ENCODE peak calls at places on chromosomes 16 and 17, in four cellular contexts. H is heart right ventricle, E is bronchial epithelial cell, Q is AG04449. C is an unnamed sample.

GRCh38 chr17:36675250-36675649 is 73.9 kb downstream of the MRM1 start:
- DNase-seq in H (no peak), Q (no peak), E (no peak), C (no peak)

GRCh38 chr17:79527286-79527685 is 83.6 kb downstream of the RBFOX3 start:
- DNase-seq in E (no peak), Q (no peak), H (no peak), C (no peak)

GRCh38 chr17:15112881-15113617 is 152.1 kb downstream of the PMP22 start:
- DNase-seq in H (no peak), Q (no peak), E (no peak), C (no peak)

GRCh38 chr17:62017912-62018311 is 47.2 kb downstream of the MED13 start:
- DNase-seq in E (peak), Q (no peak), H (no peak), C (no peak)

GRCh38 chr16:29111421-29111820 is 126.6 kb downstream of the LAT start:
- DNase-seq in H (no peak), E (no peak), Q (no peak), C (no peak)

GRCh38 chr16:67654069-67654911 is 5.8 kb downstream of the ACD start:
- DNase-seq in E (no peak), H (peak), Q (no peak), C (no peak)

GRCh38 chr17:77708049-77708448 is 250.5 kb upstream of the TNRC6C start:
- DNase-seq in E (no peak), Q (no peak), H (no peak), C (no peak)

GRCh38 chr16:11218324-11218962 is 37.6 kb downstream of the SOCS1 start:
- DNase-seq in Q (no peak), E (no peak), H (no peak), C (no peak)

GRCh38 chr17:66939461-66940114 is 24.9 kb upstream of the CACNG4 start:
- DNase-seq in H (no peak), Q (no peak), E (no peak), C (no peak)

GRCh38 chr17:77995146-77995852 is 36.8 kb downstream of the TNRC6C start:
- DNase-seq in Q (no peak), H (peak), E (no peak), C (no peak)

GRCh38 chr17:75295220-75296158 is 6.3 kb upstream of the SLC25A19 start:
- DNase-seq in H (no peak), E (no peak), Q (no peak), C (no peak)

GRCh38 chr17:83055911-83056582 is 23.4 kb upstream of the METRNL start:
- DNase-seq in H (no peak), Q (peak), E (peak), C (peak)

GRCh38 chr17:49490271-49490670 is 4.8 kb upstream of the NGFR start:
- DNase-seq in Q (no peak), E (no peak), H (no peak), C (no peak)

GRCh38 chr17:15238064-15238463 is 27.1 kb downstream of the PMP22 start:
- DNase-seq in E (no peak), H (no peak), Q (no peak), C (no peak)

GRCh38 chr17:4140125-4140524 is 2.7 kb downstream of the ZZEF1 start:
- DNase-seq in H (no peak), Q (no peak), E (no peak), C (no peak)

GRCh38 chr16:89826531-89827382 is 1.5 kb upstream of the SPIRE2 start:
- DNase-seq in E (peak), Q (no peak), H (no peak), C (no peak)

GRCh38 chr17:77320046-77320445 is 179.3 kb downstream of the SEC14L1 start:
- DNase-seq in H (no peak), E (no peak), Q (no peak), C (no peak)

GRCh38 chr16:87765473-87765775 is 362 bp downstream of the KLHDC4 start:
- DNase-seq in Q (no peak), E (no peak), H (peak), C (no peak)

GRCh38 chr17:48351916-48352332 is 78.1 kb downstream of the SKAP1 start:
- DNase-seq in E (peak), H (no peak), Q (no peak), C (no peak)

GRCh38 chr17:50268040-50268439 is 6.2 kb upstream of the TMEM92 start:
- DNase-seq in H (no peak), E (no peak), Q (no peak), C (no peak)

GRCh38 chr17:38442548-38442947 is 14.3 kb downstream of the ARHGAP23 start:
- DNase-seq in E (no peak), H (peak), Q (no peak), C (no peak)

GRCh38 chr17:15343749-15344148 is 2.4 kb upstream of the TEKT3 start:
- DNase-seq in Q (no peak), E (peak), H (no peak), C (peak)

GRCh38 chr17:50573866-50574571 is 13.5 kb downstream of the CACNA1G start:
- DNase-seq in H (no peak), E (no peak), Q (no peak), C (no peak)

GRCh38 chr17:73681946-73682345 is 37.7 kb upstream of the SDK2 start:
- DNase-seq in H (no peak), E (no peak), Q (no peak), C (no peak)

GRCh38 chr17:82754297-82755208 is 2.7 kb downstream of the TBCD start:
- DNase-seq in E (peak), H (no peak), Q (no peak), C (no peak)

GRCh38 chr17:79627184-79627765 is 16.4 kb upstream of the RBFOX3 start:
- DNase-seq in Q (no peak), H (no peak), E (no peak), C (no peak)

GRCh38 chr17:40071720-40072480 is 9.1 kb downstream of the THRA start:
- DNase-seq in E (no peak), H (peak), Q (no peak), C (no peak)

GRCh38 chr16:17381784-17382183 is 89.0 kb downstream of the XYLT1 start:
- DNase-seq in H (no peak), E (no peak), Q (no peak), C (no peak)

GRCh38 chr17:50339381-50339780 is 6.5 kb upstream of the XYLT2 start:
- DNase-seq in E (no peak), H (no peak), Q (no peak), C (no peak)

GRCh38 chr16:3092501-3092991 is 6.5 kb downstream of the ZSCAN10 start:
- DNase-seq in Q (no peak), H (no peak), E (no peak), C (no peak)

GRCh38 chr16:1981972-1982574 is 804 bp upstream of the NOXO1 start:
- DNase-seq in H (no peak), E (no peak), Q (no peak), C (no peak)

GRCh38 chr17:63405741-63406261 is 40.3 kb downstream of the CYB561 start:
- DNase-seq in E (peak), H (no peak), Q (peak), C (peak)

GRCh38 chr17:52536466-52536865 is 378.0 kb upstream of the CA10 start:
- DNase-seq in Q (no peak), E (no peak), H (no peak), C (no peak)

GRCh38 chr17:42608692-42609181 is 437 bp downstream of the RETREG3 start:
- DNase-seq in E (no peak), Q (no peak), H (no peak), C (no peak)

GRCh38 chr16:47110939-47111338 is 32.8 kb downstream of the NETO2 start:
- DNase-seq in Q (no peak), H (no peak), E (no peak), C (no peak)

GRCh38 chr17:83081561-83082201 is 2.3 kb downstream of the METRNL start:
- DNase-seq in H (no peak), Q (no peak), E (no peak), C (no peak)

DNA sequence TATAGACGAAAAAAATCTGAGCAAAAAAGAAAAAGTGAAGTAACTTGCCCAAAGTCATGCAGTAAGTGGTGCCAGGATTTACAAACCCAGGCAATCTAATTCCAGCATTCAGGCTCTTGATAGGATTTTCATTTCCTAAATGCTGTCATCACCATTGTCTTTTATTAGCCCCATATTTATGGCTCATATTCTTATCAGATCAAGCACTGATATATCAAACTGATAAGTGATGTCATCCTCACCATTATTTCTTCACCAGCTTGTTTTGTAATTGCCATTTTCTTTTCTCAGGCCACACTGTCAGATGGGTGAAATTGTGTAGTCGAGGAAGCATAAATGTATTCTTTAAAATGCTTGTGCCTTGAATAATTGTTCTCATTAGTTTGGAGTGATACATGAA is 1.3 kb downstream of the RAD51C start:
- DNase-seq in E (no peak), Q (no peak), H (no peak), C (no peak)
- H3K4me3 ChIP-seq in E (no peak), Q (no peak), H (no peak), C (peak)

DNA sequence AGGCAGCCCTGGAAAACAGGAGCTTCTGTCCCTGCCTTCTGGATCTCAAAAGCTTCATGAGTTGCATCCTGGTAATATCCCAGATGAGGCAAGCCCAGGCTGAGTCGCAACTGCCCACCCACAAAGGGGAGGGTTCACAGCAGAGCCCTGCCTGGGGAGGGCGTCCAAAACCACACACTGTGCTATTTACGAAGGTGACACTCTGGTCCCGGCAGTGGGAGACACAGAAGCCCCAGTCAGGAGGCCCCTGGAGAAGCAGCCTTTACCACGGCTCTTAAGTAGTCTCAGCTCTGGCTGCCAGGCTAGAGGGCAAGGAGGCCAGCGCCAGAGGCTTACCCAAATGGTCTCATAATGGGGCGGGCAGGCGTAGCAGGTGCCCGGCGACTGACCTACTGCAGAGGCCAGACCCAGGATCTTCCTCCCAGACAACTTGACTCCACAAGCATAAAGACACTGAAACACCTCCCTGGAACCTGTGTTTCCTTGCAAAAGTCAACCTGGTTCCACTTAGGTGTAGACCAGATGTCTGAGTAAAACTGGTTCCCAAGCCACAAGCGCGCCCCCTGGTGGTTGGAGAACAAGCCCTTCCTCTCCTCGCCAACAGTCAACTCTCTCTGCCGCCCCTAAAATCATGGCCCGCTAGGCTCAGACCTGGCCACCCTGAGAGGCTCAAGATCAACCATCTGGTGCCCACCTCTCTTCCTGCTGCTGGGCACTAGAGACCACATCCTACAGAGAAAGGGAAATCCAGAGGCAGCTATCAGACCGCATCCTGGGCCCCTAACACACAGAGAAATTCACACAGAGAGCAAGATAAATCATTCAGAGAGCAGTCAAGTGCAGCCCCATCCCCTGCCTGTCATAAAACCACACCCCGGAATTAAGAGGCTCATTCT is 5.2 kb downstream of the AXIN2 start:
- DNase-seq in E (peak), Q (no peak), H (peak), C (no peak)
- H3K4me3 ChIP-seq in E (no peak), Q (no peak), H (no peak), C (no peak)

GRCh38 chr17:35448899-35449227 is 297 bp upstream of the SLFN13 start:
- DNase-seq in Q (no peak), E (no peak), H (no peak), C (no peak)

GRCh38 chr17:35447494-35447893 is 1.1 kb downstream of the SLFN13 start:
- DNase-seq in Q (no peak), E (no peak), H (no peak), C (no peak)

GRCh38 chr17:35448214-35448898 is at the start of gene SLFN13:
- DNase-seq in E (peak), Q (no peak), H (peak), C (no peak)

DNA sequence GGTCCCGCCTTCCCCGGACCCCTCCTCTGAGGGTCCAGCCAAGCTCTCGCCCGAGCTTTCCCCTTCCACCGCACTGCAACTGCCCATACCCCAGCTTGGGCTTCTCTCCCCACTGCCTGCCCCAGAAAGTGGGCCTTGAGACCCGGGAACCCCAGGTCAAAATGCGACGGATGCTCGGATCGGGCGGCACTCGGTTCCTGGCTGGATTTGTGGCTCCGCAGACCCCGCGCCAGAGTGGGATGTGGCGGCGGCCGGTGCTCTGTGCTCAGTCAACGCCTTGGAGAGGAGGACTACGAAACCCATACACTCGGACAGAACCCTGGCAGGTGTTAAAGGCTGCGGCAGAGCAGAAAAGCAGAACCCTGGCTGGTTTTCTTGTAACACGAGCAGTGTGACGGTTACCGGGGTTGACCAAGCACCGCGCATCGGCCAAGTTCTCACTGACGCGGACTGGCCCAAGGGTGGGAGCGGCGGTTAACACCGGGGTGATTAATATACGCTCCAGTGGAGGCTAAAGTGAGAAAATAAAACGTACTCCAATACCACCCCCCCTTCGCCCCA is 885 bp upstream of the SLFN13 start:
- DNase-seq in Q (no peak), E (no peak), H (peak), C (no peak)
- H3K4me3 ChIP-seq in Q (peak), E (no peak), H (peak), C (peak)

GRCh38 chr17:12790806-12791148 is 1.5 kb downstream of the ARHGAP44 start:
- DNase-seq in H (no peak), Q (no peak), E (no peak), C (no peak)
- H3K4me3 ChIP-seq in H (peak), Q (no peak), E (no peak), C (no peak)

GRCh38 chr16:50694206-50694605 is 800 bp downstream of the NOD2 start:
- DNase-seq in Q (no peak), H (no peak), E (no peak), C (no peak)

GRCh38 chr16:50695017-50696000 is 1.9 kb downstream of the NOD2 start:
- DNase-seq in H (no peak), Q (no peak), E (no peak), C (no peak)

GRCh38 chr16:50696126-50696525 is 2.7 kb downstream of the NOD2 start:
- DNase-seq in Q (no peak), H (no peak), E (no peak), C (no peak)

GRCh38 chr16:50692644-50692998 is 785 bp upstream of the NOD2 start:
- DNase-seq in Q (no peak), E (no peak), H (no peak), C (no peak)

DNA sequence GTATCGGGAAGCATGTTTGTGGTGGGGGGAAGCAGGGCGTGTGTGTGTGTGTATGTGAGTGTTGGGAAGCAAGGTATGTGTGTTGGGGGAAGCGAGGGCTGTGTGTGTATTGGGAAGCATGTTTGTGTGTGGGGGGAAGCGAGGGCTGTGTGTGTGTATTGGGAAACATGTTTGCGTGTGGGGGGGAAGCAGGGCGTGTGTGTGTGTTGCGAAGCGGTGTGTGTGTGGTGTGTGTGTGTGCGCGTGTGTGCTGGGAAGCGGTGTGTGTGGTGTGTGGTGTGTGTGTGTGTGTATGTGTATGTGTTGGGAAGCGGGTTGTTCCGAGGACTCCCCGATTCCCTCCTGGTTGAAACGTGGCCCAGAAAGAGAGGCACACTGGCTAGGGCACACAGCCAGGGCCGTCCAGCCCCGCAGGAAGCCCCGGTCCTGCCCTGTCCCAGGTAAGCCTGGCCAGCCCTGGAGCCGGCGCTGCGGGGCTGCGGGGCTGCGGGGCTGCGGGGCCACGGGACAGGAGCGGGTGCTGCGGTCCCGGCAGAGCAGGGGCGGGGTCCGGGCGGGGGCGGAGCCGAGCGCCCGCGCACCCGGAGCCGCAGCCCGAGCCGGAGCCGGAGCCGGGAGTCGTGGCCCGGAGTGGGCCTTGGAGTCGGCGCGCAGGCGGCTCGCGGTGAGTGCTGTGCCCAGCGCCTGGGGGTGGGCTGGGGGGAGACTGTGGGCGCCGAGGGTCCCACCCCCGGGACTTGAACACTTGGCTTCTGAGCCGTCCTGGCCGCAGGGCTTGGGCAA is at the start of gene NOD2:
- DNase-seq in Q (no peak), E (no peak), H (no peak), C (no peak)
- H3K4me3 ChIP-seq in Q (peak), E (peak), H (peak), C (peak)

DNA sequence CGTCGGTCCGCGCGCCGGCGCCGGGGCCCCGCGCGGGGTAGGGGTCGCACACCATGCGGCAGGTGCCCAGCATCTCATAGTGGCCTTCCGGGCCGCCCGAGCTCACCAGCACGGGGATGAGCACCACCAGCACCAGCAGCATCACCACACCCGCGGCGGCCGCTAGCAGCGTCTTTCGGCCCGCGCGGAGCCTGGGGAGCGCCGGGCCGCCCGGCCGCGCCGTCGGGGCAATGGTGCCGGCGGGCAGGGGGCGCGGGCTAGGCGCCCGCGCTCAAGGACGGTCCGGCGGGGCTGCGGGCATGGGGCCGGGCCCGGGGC is 237 bp downstream of the C1QL1 start:
- DNase-seq in Q (no peak), H (no peak), E (no peak), C (no peak)
- H3K4me3 ChIP-seq in Q (no peak), H (no peak), E (no peak), C (peak)

GRCh38 chr17:8963665-8964258 is 1.7 kb downstream of the PIK3R5 start:
- DNase-seq in H (no peak), Q (no peak), E (no peak), C (no peak)
- H3K4me3 ChIP-seq in H (no peak), Q (no peak), E (no peak), C (no peak)

C was measured in skeletal muscle cell.